ENCODE peak calls at places on chromosomes 5 and 9, in five cellular contexts. H, V, S, U and Q are unnamed samples. For H3K4me1, the result is how much of the 10 kb centered on the place peaks cover.

GRCh38 chr5:89293849-89294248 is 410.9 kb upstream of the MEF2C start:
- DNase-seq in H (no peak), V (no peak), S (no peak), U (no peak), Q (no peak)

GRCh38 chr5:54556136-54556535 is 38.6 kb downstream of the SNX18 start:
- DNase-seq in H (no peak), V (no peak), S (no peak), U (no peak), Q (no peak)

GRCh38 chr5:10663531-10664183 is 97.4 kb downstream of the DAP start:
- DNase-seq in H (no peak), V (no peak), S (peak), U (no peak), Q (no peak)

GRCh38 chr5:158746979-158747378 is 352.7 kb downstream of the EBF1 start:
- DNase-seq in H (no peak), V (no peak), S (no peak), U (no peak), Q (no peak)

GRCh38 chr5:142749321-142749720 is 20.9 kb upstream of the ARHGAP26 start:
- DNase-seq in H (no peak), V (no peak), S (no peak), U (no peak), Q (no peak)

GRCh38 chr9:19675492-19675891 is 113.3 kb downstream of the SLC24A2 start:
- DNase-seq in H (no peak), V (no peak), S (no peak), U (no peak), Q (no peak)

GRCh38 chr9:33676746-33677505 is 118.4 kb upstream of the PRSS3 start:
- DNase-seq in H (no peak), V (peak), S (no peak), U (peak), Q (no peak)

GRCh38 chr5:8577792-8578191 is 708.8 kb downstream of the MTRR start:
- DNase-seq in H (no peak), V (no peak), S (no peak), U (no peak), Q (no peak)

GRCh38 chr5:167451091-167451490 is 840.4 kb upstream of the WWC1 start:
- DNase-seq in H (no peak), V (no peak), S (no peak), U (no peak), Q (no peak)

GRCh38 chr9:108151161-108151586 is 661.6 kb upstream of the KLF4 start:
- DNase-seq in H (no peak), V (peak), S (no peak), U (no peak), Q (no peak)

DNA sequence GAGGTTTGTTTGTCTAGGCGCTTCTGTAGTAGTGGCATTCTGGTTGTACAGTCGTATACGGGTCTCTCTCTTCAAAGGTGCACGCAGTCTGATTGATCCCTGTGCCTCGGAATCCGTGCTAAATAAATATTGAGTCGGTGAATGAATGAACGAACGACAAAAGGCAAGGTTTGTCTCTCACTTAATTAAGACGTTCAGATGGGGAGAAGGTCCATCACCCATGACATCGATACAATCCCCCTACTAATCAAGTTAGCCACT is 500 bp upstream of the CREBRF start:
- DNase-seq in H (no peak), V (no peak), S (peak), U (no peak), Q (no peak)
- TF ChIP-seq SRF in H (no peak), V (no peak), S (no peak), U (no peak), Q (no peak)

DNA sequence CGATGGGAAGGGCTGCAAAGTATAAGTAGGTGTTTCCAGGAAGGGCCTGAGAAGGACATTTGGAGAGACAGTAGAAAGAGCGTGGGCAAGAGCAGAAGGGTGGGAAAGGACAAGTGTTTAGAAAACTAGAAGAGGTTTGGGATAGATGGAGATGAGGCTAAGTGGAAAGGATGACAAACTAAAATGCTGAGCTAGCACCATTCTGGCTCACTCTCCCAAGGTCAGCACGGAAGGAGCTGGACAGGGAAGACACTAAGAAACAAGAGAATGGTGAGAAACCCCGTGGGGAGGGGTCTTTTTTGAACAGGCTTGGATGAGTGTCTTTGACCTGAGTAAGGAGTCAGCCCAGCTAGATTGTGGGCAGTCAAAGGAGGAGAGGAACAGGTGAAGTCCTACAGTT is 286.0 kb downstream of the CDK5RAP2 start:
- DNase-seq in H (no peak), V (no peak), S (no peak), U (no peak), Q (no peak)
- H3K4me1 ChIP-seq in H (under half), V (under half), S (under half), U (under half), Q (under half)

GRCh38 chr9:88651682-88652633 is 117.0 kb downstream of the NXNL2 start:
- DNase-seq in H (no peak), V (peak), S (no peak), U (no peak), Q (no peak)
- TF ChIP-seq SRF in H (no peak), V (no peak), S (no peak), U (no peak), Q (no peak)

GRCh38 chr9:94869415-94869838 is 142.9 kb downstream of the AOPEP start:
- DNase-seq in H (no peak), V (no peak), S (no peak), U (peak), Q (no peak)
- H3K4me1 ChIP-seq in H (under half), V (under half), S (under half), U (under half), Q (half or more)